ENCODE peak calls at places on chromosomes 7 and 10, in nine cellular contexts. W, U, C, D, X, T, K, P and Z are unnamed samples.

GRCh38 chr7:74627699-74628411 is 29.7 kb upstream of the GTF2I start:
- DNase-seq in K (no peak), T (no peak), C (peak; percentile 69), U (no peak), W (peak; percentile 94), P (peak; percentile 91), X (peak; percentile 32), D (no peak), Z (no peak)

GRCh38 chr7:1087952-1088920 is at the start of gene GPER1:
- DNase-seq in X (peak; percentile 72), D (no peak), C (peak; percentile 67), K (peak; percentile 65), P (peak; percentile 80), U (peak; percentile 83), T (no peak), W (no peak), Z (no peak)

GRCh38 chr7:129498021-129498420 is 4.3 kb upstream of the SMKR1 start:
- DNase-seq in U (no peak), X (no peak), K (no peak), P (no peak), C (no peak), D (no peak), W (no peak), T (no peak), Z (no peak)

GRCh38 chr10:127168251-127168650 is 28.1 kb downstream of the INSYN2A start:
- DNase-seq in W (no peak), D (no peak), T (no peak), C (no peak), P (no peak), X (no peak), K (no peak), U (no peak), Z (no peak)

GRCh38 chr7:92982928-92983327 is 134.9 kb downstream of the SAMD9 start:
- DNase-seq in X (no peak), C (no peak), T (no peak), W (no peak), K (no peak), U (no peak), D (no peak), P (no peak), Z (no peak)

GRCh38 chr7:25989140-25989705 is 162.8 kb upstream of the NFE2L3 start:
- DNase-seq in T (no peak), W (no peak), D (no peak), C (no peak), K (no peak), U (no peak), X (no peak), P (no peak), Z (no peak)

GRCh38 chr10:93820434-93820833 is 62.7 kb downstream of the LGI1 start:
- DNase-seq in U (no peak), P (no peak), W (no peak), C (peak; percentile 20), K (no peak), X (peak; percentile 15), T (no peak), D (no peak), Z (no peak)

GRCh38 chr7:158814637-158815036 is 14.7 kb downstream of the ESYT2 start:
- DNase-seq in D (no peak), W (no peak), K (no peak), P (no peak), U (no peak), X (no peak), T (no peak), C (no peak), Z (no peak)

GRCh38 chr10:119871881-119872609 is 598 bp downstream of the MCMBP start:
- DNase-seq in T (peak; percentile 41), C (peak; percentile 63), K (peak; percentile 48), U (peak; percentile 75), W (peak; percentile 33), D (no peak), X (peak; percentile 56), P (peak; percentile 67), Z (peak; percentile 57)

GRCh38 chr7:83866587-83866986 is 217.6 kb upstream of the SEMA3E start:
- DNase-seq in C (peak; percentile 9), T (no peak), D (no peak), U (no peak), W (no peak), P (no peak), X (no peak), K (no peak), Z (no peak)

GRCh38 chr10:49661291-49661856 is 18.1 kb upstream of the C10orf53 start:
- DNase-seq in T (no peak), D (no peak), X (no peak), P (no peak), C (no peak), U (no peak), K (peak; percentile 59), W (no peak), Z (no peak)

GRCh38 chr7:31114593-31115343 is 62.7 kb downstream of the ADCYAP1R1 start:
- DNase-seq in T (no peak), K (peak; percentile 38), U (no peak), W (no peak), X (peak; percentile 46), D (no peak), P (peak; percentile 70), C (peak; percentile 67), Z (no peak)

GRCh38 chr10:28367865-28368541 is 65.1 kb upstream of the MPP7 start:
- DNase-seq in P (no peak), X (no peak), U (no peak), C (peak; percentile 16), K (peak; percentile 14), W (no peak), D (no peak), T (peak; percentile 41), Z (peak; percentile 50)

GRCh38 chr7:104272767-104273384 is 55.5 kb upstream of the LHFPL3 start:
- DNase-seq in U (no peak), C (peak; percentile 44), T (no peak), D (no peak), X (peak; percentile 55), W (peak; percentile 28), K (peak; percentile 37), P (no peak), Z (no peak)

GRCh38 chr10:77359287-77359691 is 278.3 kb downstream of the KCNMA1 start:
- DNase-seq in W (peak; percentile 59), U (no peak), T (no peak), D (no peak), X (no peak), P (no peak), C (no peak), K (no peak), Z (no peak)

GRCh38 chr7:37289347-37289746 is 159.3 kb downstream of the ELMO1 start:
- DNase-seq in W (peak; percentile 26), P (no peak), X (no peak), T (no peak), D (no peak), U (no peak), C (no peak), K (no peak), Z (no peak)

GRCh38 chr10:70758757-70759514 is 26.2 kb downstream of the TBATA start:
- DNase-seq in T (peak; percentile 61), X (peak; percentile 67), U (peak; percentile 77), K (peak; percentile 71), C (peak; percentile 88), P (peak; percentile 84), D (peak; percentile 26), W (peak; percentile 38), Z (peak; percentile 72)

GRCh38 chr7:8159595-8159994 is 102.4 kb downstream of the ICA1 start:
- DNase-seq in C (no peak), X (no peak), T (no peak), U (no peak), P (no peak), K (no peak), D (no peak), W (no peak), Z (no peak)

GRCh38 chr7:6162331-6162620 is 110.1 kb downstream of the CYTH3 start:
- DNase-seq in P (no peak), W (no peak), U (peak; percentile 94), T (no peak), D (no peak), K (no peak), X (no peak), C (no peak), Z (no peak)

GRCh38 chr10:85477979-85478378 is 888.6 kb downstream of the GRID1 start:
- DNase-seq in W (no peak), D (no peak), P (no peak), T (no peak), X (no peak), U (no peak), K (no peak), C (no peak), Z (no peak)

GRCh38 chr7:130432886-130433285 is 7.9 kb downstream of the CEP41 start:
- DNase-seq in K (peak; percentile 37), U (no peak), X (no peak), P (no peak), T (no peak), W (no peak), C (peak; percentile 75), D (no peak), Z (no peak)

GRCh38 chr7:134766779-134767566 is 12.5 kb upstream of the CALD1 start:
- DNase-seq in U (no peak), W (no peak), T (peak; percentile 23), D (no peak), K (no peak), P (no peak), X (no peak), C (peak; percentile 43), Z (no peak)

GRCh38 chr10:79458483-79458882 is 13.1 kb upstream of the ZCCHC24 start:
- DNase-seq in U (no peak), D (no peak), C (peak; percentile 36), T (no peak), W (no peak), K (no peak), X (no peak), P (no peak), Z (no peak)

GRCh38 chr7:82975811-82976468 is 186.7 kb downstream of the PCLO start:
- DNase-seq in D (no peak), X (no peak), K (no peak), T (no peak), C (no peak), U (no peak), W (no peak), P (no peak), Z (no peak)

GRCh38 chr7:20601121-20601520 is 14.3 kb upstream of the ABCB5 start:
- DNase-seq in W (no peak), X (no peak), C (no peak), P (no peak), K (no peak), T (no peak), D (no peak), U (no peak), Z (no peak)

GRCh38 chr7:33982425-33982786 is 77.1 kb downstream of the BMPER start:
- DNase-seq in U (no peak), K (no peak), D (no peak), T (no peak), W (no peak), P (peak; percentile 47), C (peak; percentile 81), X (no peak), Z (no peak)

GRCh38 chr10:80463868-80464267 is 9.8 kb downstream of the TSPAN14 start:
- DNase-seq in P (no peak), T (no peak), W (no peak), U (no peak), D (no peak), X (no peak), K (no peak), C (no peak), Z (no peak)

GRCh38 chr10:33067917-33068316 is 109.9 kb upstream of the ITGB1 start:
- DNase-seq in C (no peak), U (no peak), X (no peak), P (no peak), T (no peak), D (no peak), K (no peak), W (no peak), Z (no peak)

GRCh38 chr7:115499966-115500365 is 530.6 kb downstream of the TFEC start:
- DNase-seq in U (no peak), P (no peak), K (no peak), W (no peak), C (peak; percentile 49), D (no peak), X (no peak), T (no peak), Z (no peak)